ENCODE peak calls at places on chromosome 22, in ten cellular contexts. D is stomach, J is tibial nerve, K is A549, Z is heart left ventricle, A is spleen, P is gastrocnemius medialis, B is body of pancreas, Y is sigmoid colon, V is uterus. I is an unnamed sample.

GRCh38 chr22:40396882-40397281 is 26.5 kb downstream of the SGSM3 start:
- DNase-seq in A (no peak), K (no peak), Y (no peak), Z (no peak), B (peak), J (no peak), V (no peak), P (no peak), D (peak), I (peak)

GRCh38 chr22:44996648-44997047 is 13.2 kb downstream of the PHF21B start:
- DNase-seq in A (no peak), K (no peak), J (no peak), Z (no peak), V (no peak), B (no peak), Y (no peak), D (no peak), P (no peak), I (no peak)

GRCh38 chr22:44761025-44761424 is 8.7 kb downstream of the ARHGAP8 start:
- DNase-seq in P (no peak), V (no peak), Z (no peak), B (no peak), Y (no peak), A (no peak), D (no peak), J (no peak), K (no peak), I (no peak)

GRCh38 chr22:46289244-46289891 is 7.3 kb upstream of the GTSE1 start:
- DNase-seq in K (no peak), Z (no peak), P (no peak), V (no peak), A (peak), B (no peak), J (no peak), Y (no peak), D (no peak), I (no peak)

GRCh38 chr22:23282986-23283385 is 102.7 kb downstream of the BCR start:
- DNase-seq in A (no peak), J (no peak), P (no peak), Z (no peak), V (no peak), B (no peak), K (no peak), Y (no peak), D (no peak), I (no peak)

GRCh38 chr22:46070722-46071450 is 79.4 kb upstream of the PPARA start:
- DNase-seq in P (peak), B (peak), K (no peak), D (peak), Z (peak), J (no peak), V (peak), A (peak), Y (peak), I (peak)

GRCh38 chr22:46586531-46587011 is 33.6 kb upstream of the GRAMD4 start:
- DNase-seq in J (no peak), Z (no peak), B (no peak), V (no peak), P (no peak), K (no peak), Y (no peak), A (peak), D (no peak), I (no peak)

GRCh38 chr22:27961680-27962079 is 42.6 kb upstream of the PITPNB start:
- DNase-seq in Y (no peak), D (no peak), B (no peak), P (no peak), J (no peak), V (no peak), A (no peak), Z (no peak), K (no peak), I (no peak)

GRCh38 chr22:23055448-23056179 is 14.7 kb upstream of the GNAZ start:
- DNase-seq in B (no peak), K (no peak), A (peak), J (no peak), D (no peak), Y (no peak), Z (no peak), P (no peak), V (no peak), I (peak)

GRCh38 chr22:46537221-46537945 is at the start of gene CELSR1:
- DNase-seq in P (no peak), J (no peak), A (no peak), Z (no peak), K (peak), D (peak), Y (no peak), B (no peak), V (no peak), I (no peak)

GRCh38 chr22:38655532-38656255 is 498 bp downstream of the FAM227A start:
- DNase-seq in D (no peak), K (no peak), J (no peak), V (no peak), B (no peak), Y (peak), P (no peak), A (no peak), Z (no peak), I (no peak)

GRCh38 chr22:23204541-23205157 is 24.3 kb downstream of the BCR start:
- DNase-seq in Z (peak), Y (peak), D (peak), V (peak), A (peak), J (no peak), B (peak), P (peak), K (no peak), I (peak)

GRCh38 chr22:47788461-47788860 is 1026.0 kb downstream of the TBC1D22A start:
- DNase-seq in J (no peak), D (no peak), Z (no peak), V (no peak), P (no peak), A (peak), B (no peak), Y (no peak), K (no peak), I (no peak)

GRCh38 chr22:43476341-43476740 is 64.5 kb downstream of the MPPED1 start:
- DNase-seq in P (no peak), D (no peak), V (no peak), Y (no peak), A (peak), J (no peak), K (peak), Z (no peak), B (no peak), I (no peak)

GRCh38 chr22:41684194-41684593 is 4.5 kb downstream of the SNU13 start:
- DNase-seq in J (no peak), D (no peak), Y (no peak), P (no peak), K (no peak), V (no peak), B (no peak), Z (no peak), A (no peak), I (no peak)
- TF ChIP-seq POLR2A in J (no peak), D (no peak), Y (no peak), P (no peak), K (no peak), V (no peak), B (no peak), Z (no peak), A (no peak), I (no peak)

DNA sequence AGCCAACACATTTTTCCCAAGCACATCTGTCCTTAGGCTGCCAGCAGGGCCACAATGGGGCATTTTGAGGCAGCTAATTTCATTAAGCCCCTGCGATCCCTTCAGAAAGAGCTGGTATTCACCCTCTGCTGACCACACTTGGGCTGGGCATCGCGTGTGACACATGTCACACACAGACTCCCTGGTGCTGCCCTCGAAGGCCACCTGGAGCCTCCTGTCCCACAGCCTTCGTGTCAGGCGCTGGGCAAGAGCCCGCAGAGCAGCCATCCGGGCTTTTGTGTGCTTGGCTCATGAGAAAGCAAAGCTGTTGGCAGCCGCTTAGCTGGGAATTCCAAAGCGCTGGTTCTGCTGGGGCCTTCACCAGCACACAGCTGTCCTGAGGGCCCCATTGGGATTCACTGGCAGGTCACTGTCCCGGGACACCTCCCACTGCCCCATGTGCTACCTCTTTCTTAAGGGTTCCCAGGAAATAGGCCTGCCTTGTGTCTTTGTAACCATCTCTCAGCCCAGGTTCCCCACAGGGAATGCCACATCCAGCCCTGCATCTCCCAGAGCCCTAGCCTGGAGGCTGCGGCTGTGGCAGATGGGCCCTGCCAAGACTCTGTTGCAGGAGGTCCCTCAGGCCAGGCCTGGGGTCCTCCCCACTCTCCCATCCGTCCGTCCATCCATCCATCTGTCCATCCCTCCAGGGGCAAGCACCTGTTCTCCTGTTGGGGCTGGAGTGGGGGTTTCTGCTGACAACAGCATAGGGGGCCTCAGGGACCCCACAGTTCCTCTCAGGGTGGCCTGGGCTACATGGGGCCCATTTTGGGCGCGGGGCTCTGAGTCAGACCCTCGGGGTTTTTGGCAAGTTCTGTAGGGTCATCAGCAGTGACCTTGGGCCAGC is 4.9 kb downstream of the CLDN5 start:
- DNase-seq in A (no peak), P (no peak), V (no peak), D (no peak), K (no peak), Z (no peak), J (no peak), B (no peak), Y (no peak), I (no peak)
- H3K4me3 ChIP-seq in A (no peak), P (no peak), V (no peak), D (no peak), K (no peak), Z (no peak), J (no peak), B (no peak), Y (no peak), I (no peak)

GRCh38 chr22:30195245-30196140 is 51.1 kb downstream of the LIF start:
- DNase-seq in P (no peak), K (no peak), A (no peak), V (no peak), B (no peak), D (no peak), Y (no peak), J (peak), Z (no peak), I (peak)
- H3K27ac ChIP-seq in P (peak), K (peak), A (peak), V (peak), B (peak), D (peak), Y (peak), J (peak), Z (peak), I (peak)

GRCh38 chr22:37312549-37313183 is 30.4 kb downstream of the CYTH4 start:
- DNase-seq in K (no peak), V (no peak), B (no peak), Y (no peak), P (no peak), J (no peak), A (peak), Z (no peak), D (no peak), I (no peak)
- TF ChIP-seq POLR2A in K (no peak), V (no peak), B (no peak), Y (no peak), P (no peak), J (no peak), A (no peak), Z (no peak), D (no peak), I (no peak)

DNA sequence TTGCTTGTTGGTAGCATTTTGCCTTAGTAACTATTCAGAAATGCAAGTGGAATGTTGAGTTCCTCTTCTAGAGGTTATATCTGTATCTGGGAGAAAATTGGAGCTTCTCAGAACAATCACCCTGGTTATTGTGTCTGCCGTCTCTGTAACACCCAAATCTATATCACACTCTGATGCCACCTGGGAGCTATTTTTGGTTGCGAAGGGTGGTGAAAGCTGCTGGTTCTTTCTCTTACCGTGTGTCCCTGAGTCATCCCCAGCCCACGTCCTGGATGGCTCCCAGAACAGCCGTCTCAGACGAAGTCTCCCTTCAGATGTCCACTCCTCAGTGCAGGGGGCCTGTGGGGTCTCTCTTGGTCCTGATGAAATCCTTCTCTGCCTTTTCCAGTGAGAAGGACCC is 83.5 kb downstream of the C22orf31 start:
- DNase-seq in J (no peak), Y (no peak), Z (peak), V (peak), B (no peak), D (no peak), P (peak), K (peak), A (no peak), I (no peak)
- H3K4me3 ChIP-seq in J (no peak), Y (no peak), Z (peak), V (peak), B (no peak), D (peak), P (peak), K (peak), A (no peak), I (peak)

GRCh38 chr22:19599626-19600243 is 75.5 kb upstream of the CLDN5 start:
- DNase-seq in V (no peak), B (no peak), J (no peak), P (peak), A (no peak), Y (peak), K (no peak), Z (no peak), D (no peak), I (no peak)

GRCh38 chr22:19597399-19597735 is 73.2 kb upstream of the CLDN5 start:
- DNase-seq in V (no peak), Y (no peak), D (no peak), K (no peak), J (no peak), Z (no peak), B (no peak), P (no peak), A (peak), I (no peak)

GRCh38 chr22:19596680-19597398 is 72.6 kb upstream of the CLDN5 start:
- DNase-seq in V (no peak), P (no peak), K (no peak), A (peak), J (no peak), B (no peak), Z (no peak), Y (no peak), D (no peak), I (no peak)

GRCh38 chr22:19599004-19599403 is 74.8 kb upstream of the CLDN5 start:
- DNase-seq in K (no peak), Z (no peak), J (no peak), Y (no peak), A (no peak), P (no peak), B (no peak), V (no peak), D (no peak), I (no peak)

GRCh38 chr22:19598054-19598855 is 74.0 kb upstream of the CLDN5 start:
- DNase-seq in K (no peak), P (no peak), Z (no peak), A (peak), V (no peak), Y (no peak), D (no peak), J (no peak), B (no peak), I (no peak)
- H3K27ac ChIP-seq in K (no peak), P (no peak), Z (no peak), A (peak), V (peak), Y (no peak), D (no peak), J (peak), B (no peak), I (peak)

DNA sequence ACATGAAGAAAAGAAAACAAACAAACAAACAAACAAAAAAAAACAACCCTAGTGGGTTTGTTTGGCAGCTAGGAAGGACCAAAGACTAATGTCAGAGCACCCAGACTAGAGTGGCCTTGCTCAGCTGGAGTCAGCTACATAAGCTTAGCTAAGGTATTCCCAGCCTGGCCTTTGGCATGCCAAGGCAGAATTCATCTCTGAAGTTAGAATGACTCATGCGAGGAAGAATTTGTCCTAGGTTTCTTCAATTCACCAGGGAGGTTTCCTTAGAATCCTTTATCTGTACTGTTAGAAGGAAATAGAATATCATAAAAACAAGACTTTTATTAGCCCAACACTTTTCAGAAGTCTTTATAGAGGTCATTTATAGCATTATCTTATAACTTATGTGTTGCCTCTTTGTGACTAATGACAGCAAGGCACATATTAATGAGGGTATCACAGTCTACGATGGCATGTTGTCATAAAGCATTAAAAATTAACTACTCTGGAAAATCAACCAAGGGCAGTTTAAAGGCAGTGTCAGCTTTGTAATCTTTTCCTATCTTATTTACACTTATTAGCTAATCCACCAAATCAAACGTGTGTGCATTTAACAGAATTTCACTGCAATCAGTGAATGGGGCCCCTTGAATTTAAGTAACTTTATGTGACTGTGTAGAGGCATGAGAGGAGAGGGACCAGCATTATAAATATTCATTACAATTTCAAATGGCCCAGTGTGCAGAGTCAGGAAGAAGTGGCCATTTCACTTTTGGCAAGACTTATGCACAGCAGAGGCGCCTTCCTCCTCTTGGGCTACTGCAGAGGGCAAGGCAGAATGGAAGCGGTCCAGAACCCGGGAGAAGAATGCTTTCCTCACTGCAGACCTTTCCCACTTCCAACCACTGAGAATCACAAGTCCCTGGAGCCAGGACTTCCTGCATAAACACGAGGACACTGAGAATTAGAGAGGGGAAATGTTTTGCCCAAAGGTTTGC is 36.3 kb downstream of the SLC5A1 start:
- DNase-seq in J (no peak), D (peak), Y (no peak), P (peak), K (peak), A (no peak), V (no peak), Z (no peak), B (peak), I (no peak)
- TF ChIP-seq POLR2A in J (no peak), D (no peak), Y (no peak), P (no peak), K (no peak), A (no peak), V (no peak), Z (no peak), B (no peak), I (no peak)

GRCh38 chr22:49963647-49964026 is 3.1 kb downstream of the PIM3 start:
- DNase-seq in V (no peak), Z (peak), P (peak), Y (peak), J (no peak), B (peak), K (no peak), D (peak), A (no peak), I (peak)
- H3K4me3 ChIP-seq in V (peak), Z (peak), P (peak), Y (peak), J (peak), B (peak), K (no peak), D (peak), A (peak), I (peak)

I was measured in breast epithelium.